ENCODE peak calls at places on chromosomes 16 and 17, in nine cellular contexts. E, T, Q, P, Z, I, L, R and F are unnamed samples.

GRCh38 chr17:20935740-20936139 is 107.1 kb downstream of the USP22 start:
- DNase-seq in Q (no peak), I (no peak), Z (peak; percentile 81), L (no peak), P (no peak), E (no peak), T (no peak), R (peak; percentile 32), F (no peak)

GRCh38 chr17:29931253-29931932 is 1.4 kb upstream of the SSH2 start:
- DNase-seq in L (peak; percentile 93), P (peak; percentile 75), E (peak; percentile 82), Q (peak; percentile 33), R (peak; percentile 55), I (no peak), Z (peak; percentile 86), T (peak; percentile 33), F (no peak)

GRCh38 chr17:74768763-74769114 is 7.4 kb downstream of the NAT9 start:
- DNase-seq in Q (no peak), E (no peak), T (no peak), I (no peak), Z (no peak), L (no peak), P (no peak), R (no peak), F (no peak)

GRCh38 chr17:63171428-63172205 is 205.6 kb downstream of the TANC2 start:
- DNase-seq in E (no peak), Q (no peak), T (no peak), R (peak; percentile 17), Z (peak; percentile 46), L (no peak), P (no peak), I (no peak), F (no peak)

GRCh38 chr16:84976644-84977400 is 34.5 kb downstream of the ZDHHC7 start:
- DNase-seq in Z (no peak), I (no peak), E (no peak), Q (no peak), P (peak; percentile 49), L (no peak), T (no peak), R (no peak), F (no peak)

GRCh38 chr16:1950559-1950958 is 3.9 kb downstream of the RPL3L start:
- DNase-seq in I (no peak), P (no peak), T (no peak), L (no peak), E (no peak), R (no peak), Z (no peak), Q (no peak), F (peak; percentile 60)

GRCh38 chr16:49603956-49604355 is 230.4 kb downstream of the C16orf78 start:
- DNase-seq in Z (no peak), E (no peak), I (no peak), Q (no peak), L (no peak), T (no peak), P (no peak), R (no peak), F (no peak)

GRCh38 chr17:34242553-34242952 is 12.5 kb upstream of the CCL2 start:
- DNase-seq in L (peak; percentile 87), T (no peak), E (no peak), R (no peak), P (no peak), Z (no peak), Q (no peak), I (no peak), F (no peak)

GRCh38 chr17:10198509-10199249 is at the start of gene GAS7:
- DNase-seq in Q (no peak), T (no peak), L (no peak), E (no peak), Z (peak; percentile 56), P (peak; percentile 54), R (peak; percentile 47), I (no peak), F (peak; percentile 90)

GRCh38 chr17:17675925-17676534 is 5.2 kb upstream of the RAI1 start:
- DNase-seq in Q (no peak), L (peak; percentile 8), I (no peak), P (peak; percentile 21), Z (no peak), T (no peak), E (no peak), R (no peak), F (no peak)

GRCh38 chr16:65833171-65833871 is 533.2 kb upstream of the CDH5 start:
- DNase-seq in I (no peak), Z (peak; percentile 83), P (no peak), L (no peak), E (no peak), R (peak; percentile 13), Q (no peak), T (no peak), F (no peak)

GRCh38 chr16:31400191-31400590 is 7.1 kb downstream of the ITGAD start:
- DNase-seq in R (no peak), E (no peak), Q (no peak), P (no peak), I (no peak), T (no peak), L (no peak), Z (no peak), F (no peak)

GRCh38 chr17:49707246-49707607 is 537 bp downstream of the SLC35B1 start:
- DNase-seq in P (no peak), R (no peak), T (no peak), I (no peak), E (no peak), Q (no peak), L (peak; percentile 40), Z (no peak), F (no peak)

GRCh38 chr17:34443832-34444469 is 80.9 kb upstream of the CCL1 start:
- DNase-seq in E (peak; percentile 5), Z (no peak), Q (no peak), T (no peak), P (no peak), I (no peak), R (no peak), L (peak; percentile 16), F (peak; percentile 58)

GRCh38 chr17:49557204-49558024 is 18.3 kb upstream of the NXPH3 start:
- DNase-seq in E (peak; percentile 75), R (peak; percentile 57), I (no peak), Q (no peak), T (no peak), Z (peak; percentile 73), P (no peak), L (peak; percentile 72), F (peak; percentile 23)

GRCh38 chr17:34675143-34675542 is 95.8 kb downstream of the TMEM132E start:
- DNase-seq in R (no peak), P (no peak), L (no peak), E (no peak), T (no peak), Q (no peak), I (no peak), Z (no peak), F (no peak)

GRCh38 chr17:32833076-32833475 is 43.8 kb downstream of the MYO1D start:
- DNase-seq in L (no peak), E (no peak), P (no peak), I (no peak), R (no peak), Q (no peak), Z (no peak), T (no peak), F (no peak)

GRCh38 chr16:17776888-17777287 is 306.1 kb upstream of the XYLT1 start:
- DNase-seq in L (no peak), Z (no peak), T (no peak), P (no peak), R (no peak), Q (no peak), E (no peak), I (no peak), F (no peak)

GRCh38 chr16:57600048-57600835 is 28.2 kb upstream of the ADGRG1 start:
- DNase-seq in T (no peak), Q (no peak), Z (peak; percentile 60), E (peak; percentile 57), I (no peak), P (peak; percentile 67), R (peak; percentile 53), L (peak; percentile 21), F (no peak)

GRCh38 chr17:19341641-19342610 is 20.6 kb downstream of the B9D1 start:
- DNase-seq in Q (no peak), R (peak; percentile 53), Z (peak; percentile 63), P (no peak), T (no peak), E (no peak), I (no peak), L (no peak), F (no peak)

GRCh38 chr17:38742431-38743308 is 5.5 kb downstream of the PCGF2 start:
- DNase-seq in P (peak; percentile 90), E (peak; percentile 39), Q (no peak), L (peak; percentile 13), Z (peak; percentile 93), I (no peak), R (peak; percentile 84), T (no peak), F (no peak)

GRCh38 chr17:74089869-74090464 is 113.5 kb upstream of the RPL38 start:
- DNase-seq in I (peak; percentile 4), T (no peak), R (no peak), P (peak; percentile 81), L (peak; percentile 66), Z (peak; percentile 67), E (peak; percentile 68), Q (no peak), F (peak; percentile 76)

GRCh38 chr16:20675488-20676267 is 21.8 kb downstream of the ACSM1 start:
- DNase-seq in Q (no peak), E (no peak), L (peak; percentile 83), Z (peak; percentile 57), R (no peak), P (peak; percentile 86), T (no peak), I (no peak), F (no peak)

GRCh38 chr16:87874639-87875472 is 5.5 kb upstream of the SLC7A5 start:
- DNase-seq in R (no peak), E (no peak), Q (no peak), L (peak; percentile 30), I (peak; percentile 68), T (no peak), P (no peak), Z (no peak), F (no peak)

GRCh38 chr17:161481-161880 is 20.0 kb downstream of the DOC2B start:
- DNase-seq in P (no peak), L (no peak), Z (no peak), T (no peak), Q (no peak), E (no peak), I (no peak), R (no peak), F (no peak)

GRCh38 chr16:19135896-19136438 is 22.2 kb downstream of the ITPRIPL2 start:
- DNase-seq in L (no peak), R (no peak), P (peak; percentile 93), Z (no peak), T (no peak), E (no peak), I (no peak), Q (no peak), F (no peak)

GRCh38 chr17:32158870-32159585 is 16.7 kb downstream of the RHOT1 start:
- DNase-seq in E (no peak), R (no peak), T (no peak), L (no peak), Z (no peak), I (no peak), Q (no peak), P (no peak), F (no peak)

GRCh38 chr17:35257080-35257701 is 14.3 kb downstream of the SLFN5 start:
- DNase-seq in I (no peak), R (peak; percentile 10), L (no peak), P (peak; percentile 74), Z (peak; percentile 56), Q (no peak), T (no peak), E (peak; percentile 88), F (no peak)

GRCh38 chr17:14389656-14390055 is 88.8 kb downstream of the HS3ST3B1 start:
- DNase-seq in Q (no peak), E (no peak), Z (no peak), T (no peak), P (no peak), I (no peak), R (no peak), L (no peak), F (no peak)

GRCh38 chr16:1177053-1177452 is 24.1 kb downstream of the CACNA1H start:
- DNase-seq in Z (no peak), T (no peak), E (no peak), L (no peak), Q (no peak), R (no peak), P (no peak), I (no peak), F (no peak)

GRCh38 chr17:72761893-72762622 is 330.4 kb downstream of the SLC39A11 start:
- DNase-seq in L (peak; percentile 23), Z (no peak), T (no peak), P (no peak), E (no peak), I (no peak), Q (no peak), R (no peak), F (no peak)